ENCODE peak calls at places on chromosomes 2 and 18, in six cellular contexts. D is CD8-positive, alpha-beta T cell; B is IMR-90; K is heart right ventricle; G is endothelial cell of umbilical vein; Z is fibroblast of lung. M is an unnamed sample.

GRCh38 chr2:11582526-11583202 is 48.8 kb downstream of the GREB1 start:
- DNase-seq in B (peak; percentile 35), D (peak; percentile 49), K (peak; percentile 52), Z (peak; percentile 56), G (peak; percentile 46), M (peak; percentile 80)

GRCh38 chr2:201795608-201796477 is 10.5 kb upstream of the CDK15 start:
- DNase-seq in Z (peak; percentile 73), K (no peak), B (peak; percentile 71), D (no peak), G (peak; percentile 44), M (no peak)

GRCh38 chr2:176473177-176473576 is 203.9 kb downstream of the MTX2 start:
- DNase-seq in K (peak; percentile 27), B (peak; percentile 25), Z (peak; percentile 39), G (peak; percentile 58), D (no peak), M (no peak)

GRCh38 chr2:218071218-218071937 is 2.3 kb downstream of the RUFY4 start:
- DNase-seq in D (no peak), Z (no peak), G (no peak), B (no peak), K (no peak), M (no peak)

GRCh38 chr2:163574309-163574708 is 161.5 kb downstream of the FIGN start:
- DNase-seq in G (no peak), Z (no peak), D (no peak), B (no peak), K (no peak), M (no peak)

GRCh38 chr18:48059363-48060109 is 129.1 kb upstream of the SMAD2 start:
- DNase-seq in D (no peak), B (no peak), Z (no peak), K (no peak), G (no peak), M (no peak)

GRCh38 chr2:19989342-19989680 is 594 bp downstream of the WDR35 start:
- DNase-seq in G (no peak), D (no peak), Z (no peak), B (no peak), K (no peak), M (no peak)

GRCh38 chr2:46036929-46037328 is 260.3 kb upstream of the EPAS1 start:
- DNase-seq in G (no peak), K (no peak), Z (peak; percentile 43), B (peak; percentile 32), D (no peak), M (no peak)

GRCh38 chr2:63494968-63495367 is 93.3 kb downstream of the WDPCP start:
- DNase-seq in D (no peak), G (no peak), Z (no peak), K (no peak), B (no peak), M (no peak)

GRCh38 chr2:68282814-68283812 is 30.8 kb upstream of the PPP3R1 start:
- DNase-seq in D (peak; percentile 9), B (peak; percentile 61), Z (peak; percentile 60), G (peak; percentile 35), K (no peak), M (no peak)

GRCh38 chr2:36655456-36655855 is 41.1 kb upstream of the VIT start:
- DNase-seq in D (no peak), Z (peak; percentile 32), B (peak; percentile 48), K (no peak), G (peak; percentile 89), M (no peak)

GRCh38 chr2:98484652-98485452 is 40.2 kb downstream of the INPP4A start:
- DNase-seq in B (no peak), K (no peak), D (no peak), Z (no peak), G (no peak), M (no peak)

GRCh38 chr2:78977661-78978145 is 47.8 kb upstream of the REG3G start:
- DNase-seq in G (no peak), B (no peak), D (no peak), Z (no peak), K (no peak), M (no peak)

GRCh38 chr18:32847719-32848118 is 74.9 kb upstream of the KLHL14 start:
- DNase-seq in B (no peak), Z (no peak), D (no peak), K (no peak), G (no peak), M (no peak)

GRCh38 chr2:101464841-101465240 is 10.1 kb downstream of the RFX8 start:
- DNase-seq in B (peak; percentile 66), D (no peak), G (peak; percentile 62), K (no peak), Z (peak; percentile 12), M (no peak)

GRCh38 chr2:229974271-229974670 is 52.0 kb downstream of the FBXO36 start:
- DNase-seq in B (peak; percentile 78), K (no peak), G (no peak), Z (peak; percentile 58), D (no peak), M (no peak)

GRCh38 chr2:40208478-40208877 is 243.4 kb downstream of the SLC8A1 start:
- DNase-seq in Z (no peak), K (no peak), B (no peak), D (no peak), G (no peak), M (no peak)

GRCh38 chr2:148927010-148927409 is 52.0 kb downstream of the KIF5C start:
- DNase-seq in K (peak; percentile 18), G (no peak), D (peak; percentile 19), Z (no peak), B (no peak), M (no peak)

GRCh38 chr2:12960671-12961070 is 243.9 kb downstream of the TRIB2 start:
- DNase-seq in D (no peak), Z (no peak), G (no peak), K (no peak), B (peak; percentile 16), M (no peak)

GRCh38 chr2:200077838-200078237 is 122.5 kb downstream of the MAIP1 start:
- DNase-seq in K (no peak), D (no peak), Z (peak; percentile 89), G (no peak), B (peak; percentile 88), M (no peak)

GRCh38 chr18:27704721-27705361 is 472.1 kb downstream of the CDH2 start:
- DNase-seq in Z (no peak), G (no peak), D (no peak), K (no peak), B (no peak), M (no peak)

GRCh38 chr2:33267745-33268144 is 208.7 kb upstream of the RASGRP3 start:
- DNase-seq in Z (peak; percentile 31), G (peak; percentile 79), D (no peak), B (peak; percentile 39), K (no peak), M (no peak)
- H3K27ac ChIP-seq in Z (no peak overlapping the region), G (no peak overlapping the region), D (no peak overlapping the region), B (no peak overlapping the region), K (no peak overlapping the region), M (no peak overlapping the region)

GRCh38 chr2:235048549-235048948 is 96.7 kb downstream of the SH3BP4 start:
- DNase-seq in K (no peak), G (no peak), B (no peak), D (no peak), Z (peak; percentile 22), M (peak; percentile 39)

GRCh38 chr2:235051436-235052260 is 99.8 kb downstream of the SH3BP4 start:
- DNase-seq in D (no peak), B (peak; percentile 37), G (no peak), Z (no peak), K (no peak), M (no peak)

GRCh38 chr2:235049069-235049468 is 97.3 kb downstream of the SH3BP4 start:
- DNase-seq in Z (no peak), B (no peak), D (no peak), K (no peak), G (no peak), M (no peak)

GRCh38 chr2:235050992-235051351 is 99.2 kb downstream of the SH3BP4 start:
- DNase-seq in G (peak; percentile 88), K (peak; percentile 91), B (peak; percentile 93), D (no peak), Z (peak; percentile 93), M (peak; percentile 88)

DNA sequence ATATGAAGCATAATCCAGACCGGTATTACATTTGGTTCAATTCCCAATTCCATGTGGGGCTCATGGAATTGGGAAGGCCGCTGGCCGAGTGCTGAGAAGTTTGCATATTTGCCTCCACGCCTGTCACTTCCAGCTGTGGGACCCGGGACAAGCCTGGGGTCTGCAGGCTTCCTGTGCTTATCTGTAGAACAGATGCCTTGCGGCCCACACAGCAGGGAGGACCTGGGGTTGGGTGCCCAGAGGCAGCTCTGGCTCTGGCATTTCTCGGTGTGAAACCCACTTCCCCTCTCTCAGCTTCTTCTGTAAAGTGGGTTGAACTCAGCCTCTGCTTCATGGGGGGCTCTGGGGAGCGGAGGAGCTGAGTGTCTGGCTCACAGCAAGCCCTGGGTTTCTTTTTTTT is 97.9 kb downstream of the SH3BP4 start:
- DNase-seq in D (no peak), G (no peak), Z (no peak), K (no peak), B (no peak), M (no peak)
- TF ChIP-seq CTCF in D (no peak), G (no peak), Z (no peak), K (no peak), B (no peak), M (no peak)

GRCh38 chr2:219209818-219210571 is 3.4 kb downstream of the ZFAND2B start:
- DNase-seq in B (no peak), K (no peak), D (no peak), Z (no peak), G (no peak), M (no peak)

GRCh38 chr2:219206442-219207253 is at the start of gene ZFAND2B:
- DNase-seq in D (peak; percentile 97), Z (peak; percentile 90), G (peak; percentile 94), B (peak; percentile 88), K (peak; percentile 96), M (peak; percentile 97)

GRCh38 chr2:219209236-219209635 is 2.7 kb downstream of the ZFAND2B start:
- DNase-seq in G (no peak), B (no peak), D (no peak), K (no peak), Z (no peak), M (no peak)

GRCh38 chr2:219207254-219207883 is 787 bp downstream of the ZFAND2B start:
- DNase-seq in D (no peak), G (no peak), B (no peak), K (no peak), Z (no peak), M (no peak)

GRCh38 chr2:219207884-219208740 is 1.5 kb downstream of the ZFAND2B start:
- DNase-seq in Z (peak; percentile 73), G (peak; percentile 18), D (no peak), K (no peak), B (peak; percentile 59), M (no peak)
- H3K4me3 ChIP-seq in Z (peak overlapping the region; percentile 79), G (no peak overlapping the region), D (peak overlapping the region; percentile 68), K (no peak overlapping the region), B (peak overlapping the region; percentile 84), M (peak overlapping the region; percentile 81)

GRCh38 chr18:13265901-13266207 is 47.3 kb downstream of the LDLRAD4 start:
- DNase-seq in K (no peak), G (no peak), Z (no peak), B (no peak), D (no peak), M (no peak)

GRCh38 chr18:13268035-13268700 is 49.6 kb downstream of the LDLRAD4 start:
- DNase-seq in K (no peak), G (peak; percentile 65), D (no peak), Z (peak; percentile 11), B (peak; percentile 24), M (no peak)

GRCh38 chr18:13267517-13267916 is 49.0 kb downstream of the LDLRAD4 start:
- DNase-seq in Z (no peak), B (no peak), G (no peak), D (no peak), K (no peak), M (no peak)

GRCh38 chr18:13264986-13265900 is 46.7 kb downstream of the LDLRAD4 start:
- DNase-seq in Z (no peak), D (no peak), G (no peak), K (no peak), B (no peak), M (no peak)

GRCh38 chr18:13266208-13267100 is 47.9 kb downstream of the LDLRAD4 start:
- DNase-seq in Z (no peak), G (no peak), D (no peak), K (peak; percentile 67), B (no peak), M (no peak)
- H3K27ac ChIP-seq in Z (no peak overlapping the region), G (no peak overlapping the region), D (peak overlapping the region; percentile 38), K (peak overlapping the region; percentile 73), B (no peak overlapping the region), M (no peak overlapping the region)

M was measured in dorsolateral prefrontal cortex.